ENCODE peak calls at places on chromosomes 2 and 18, in nine cellular contexts. U, B, I, E, O, A, V, P and Q are unnamed samples.

GRCh38 chr2:64659252-64659651 is 5.5 kb upstream of the SERTAD2 start:
- DNase-seq in U (no peak), B (no peak), I (no peak), E (peak), O (no peak), A (no peak), V (no peak), P (no peak), Q (no peak)

GRCh38 chr2:17594533-17595391 is 54.3 kb downstream of the VSNL1 start:
- DNase-seq in U (no peak), B (no peak), I (no peak), E (no peak), O (no peak), A (no peak), V (no peak), P (no peak), Q (no peak)

GRCh38 chr2:72330673-72331072 is 183.0 kb upstream of the CYP26B1 start:
- DNase-seq in U (no peak), B (no peak), I (no peak), E (no peak), O (no peak), A (no peak), V (no peak), P (no peak), Q (no peak)

GRCh38 chr2:215973111-215973792 is 40.1 kb downstream of the MREG start:
- DNase-seq in U (no peak), B (no peak), I (no peak), E (no peak), O (no peak), A (no peak), V (no peak), P (no peak), Q (no peak)

GRCh38 chr2:36461039-36461681 is 105.6 kb downstream of the CRIM1 start:
- DNase-seq in U (no peak), B (no peak), I (no peak), E (peak), O (no peak), A (no peak), V (peak), P (peak), Q (no peak)

GRCh38 chr18:13124411-13124810 is 94.1 kb upstream of the LDLRAD4 start:
- DNase-seq in U (no peak), B (no peak), I (no peak), E (no peak), O (no peak), A (no peak), V (no peak), P (no peak), Q (no peak)

GRCh38 chr2:67255933-67256615 is 141.1 kb upstream of the ETAA1 start:
- DNase-seq in U (no peak), B (no peak), I (no peak), E (no peak), O (no peak), A (no peak), V (no peak), P (peak), Q (no peak)

GRCh38 chr2:64454316-64455030 is 511 bp downstream of the LGALSL start:
- DNase-seq in U (peak), B (no peak), I (peak), E (peak), O (peak), A (peak), V (peak), P (no peak), Q (peak)

GRCh38 chr18:53115876-53116585 is 776.0 kb downstream of the DCC start:
- DNase-seq in U (no peak), B (no peak), I (no peak), E (no peak), O (no peak), A (no peak), V (no peak), P (no peak), Q (no peak)

GRCh38 chr18:21991081-21991534 is 178.3 kb upstream of the GATA6 start:
- DNase-seq in U (peak), B (no peak), I (peak), E (no peak), O (no peak), A (no peak), V (peak), P (no peak), Q (no peak)

GRCh38 chr18:24802439-24802838 is 342.0 kb downstream of the HRH4 start:
- DNase-seq in U (no peak), B (no peak), I (no peak), E (no peak), O (no peak), A (no peak), V (no peak), P (no peak), Q (no peak)

GRCh38 chr2:138814123-138814883 is 34.1 kb upstream of the NXPH2 start:
- DNase-seq in U (peak), B (no peak), I (peak), E (no peak), O (no peak), A (no peak), V (peak), P (no peak), Q (no peak)

GRCh38 chr18:63553117-63553516 is 10.9 kb downstream of the SERPINB12 start:
- DNase-seq in U (no peak), B (no peak), I (no peak), E (peak), O (no peak), A (no peak), V (no peak), P (peak), Q (no peak)

GRCh38 chr2:174546519-174547506 is 50.8 kb downstream of the WIPF1 start:
- DNase-seq in U (peak), B (no peak), I (peak), E (peak), O (no peak), A (no peak), V (peak), P (peak), Q (peak)

GRCh38 chr2:181231886-181232644 is 225.1 kb upstream of the ITGA4 start:
- DNase-seq in U (no peak), B (no peak), I (no peak), E (no peak), O (no peak), A (no peak), V (no peak), P (peak), Q (no peak)

GRCh38 chr18:76376668-76377358 is 118.2 kb downstream of the ZNF516 start:
- DNase-seq in U (no peak), B (peak), I (no peak), E (no peak), O (no peak), A (no peak), V (no peak), P (no peak), Q (no peak)

GRCh38 chr2:181174880-181175590 is 194.6 kb downstream of the UBE2E3 start:
- DNase-seq in U (no peak), B (no peak), I (no peak), E (no peak), O (no peak), A (no peak), V (no peak), P (peak), Q (peak)

GRCh38 chr2:148817210-148817708 is 57.8 kb upstream of the KIF5C start:
- DNase-seq in U (peak), B (no peak), I (no peak), E (peak), O (no peak), A (no peak), V (peak), P (no peak), Q (no peak)

GRCh38 chr2:173023718-173024117 is 51.9 kb upstream of the MAP3K20 start:
- DNase-seq in U (no peak), B (no peak), I (no peak), E (no peak), O (no peak), A (no peak), V (no peak), P (no peak), Q (no peak)

GRCh38 chr2:33577660-33578059 is 21.4 kb downstream of the FAM98A start:
- DNase-seq in U (no peak), B (no peak), I (no peak), E (no peak), O (no peak), A (no peak), V (no peak), P (no peak), Q (no peak)

GRCh38 chr18:32213693-32214092 is 23.9 kb downstream of the MEP1B start:
- DNase-seq in U (no peak), B (no peak), I (no peak), E (no peak), O (no peak), A (no peak), V (no peak), P (no peak), Q (no peak)

GRCh38 chr18:46877329-46877987 is 39.8 kb downstream of the PIAS2 start:
- DNase-seq in U (peak), B (no peak), I (no peak), E (no peak), O (no peak), A (no peak), V (peak), P (no peak), Q (no peak)

GRCh38 chr2:192345287-192345686 is 150.6 kb upstream of the TMEFF2 start:
- DNase-seq in U (no peak), B (no peak), I (no peak), E (no peak), O (no peak), A (no peak), V (no peak), P (no peak), Q (no peak)

GRCh38 chr18:34600118-34600517 is 110.0 kb upstream of the DTNA start:
- DNase-seq in U (no peak), B (no peak), I (no peak), E (no peak), O (no peak), A (no peak), V (no peak), P (no peak), Q (no peak)

GRCh38 chr2:14941151-14941631 is 308.7 kb downstream of the LRATD1 start:
- DNase-seq in U (no peak), B (no peak), I (no peak), E (no peak), O (no peak), A (no peak), V (no peak), P (no peak), Q (no peak)

GRCh38 chr2:219521066-219521880 is 7.0 kb downstream of the ASIC4 start:
- DNase-seq in U (peak), B (no peak), I (peak), E (no peak), O (no peak), A (no peak), V (peak), P (no peak), Q (no peak)
- TF ChIP-seq CTCF in U (peak), B (no peak), I (peak), E (peak), O (peak), A (peak), V (peak), P (peak), Q (peak)

GRCh38 chr2:11412449-11412810 is 53.5 kb downstream of the E2F6 start:
- DNase-seq in U (no peak), B (no peak), I (no peak), E (no peak), O (no peak), A (no peak), V (no peak), P (no peak), Q (no peak)
- TF ChIP-seq CTCF in U (no peak), B (no peak), I (no peak), E (no peak), O (no peak), A (no peak), V (no peak), P (no peak), Q (no peak)

DNA sequence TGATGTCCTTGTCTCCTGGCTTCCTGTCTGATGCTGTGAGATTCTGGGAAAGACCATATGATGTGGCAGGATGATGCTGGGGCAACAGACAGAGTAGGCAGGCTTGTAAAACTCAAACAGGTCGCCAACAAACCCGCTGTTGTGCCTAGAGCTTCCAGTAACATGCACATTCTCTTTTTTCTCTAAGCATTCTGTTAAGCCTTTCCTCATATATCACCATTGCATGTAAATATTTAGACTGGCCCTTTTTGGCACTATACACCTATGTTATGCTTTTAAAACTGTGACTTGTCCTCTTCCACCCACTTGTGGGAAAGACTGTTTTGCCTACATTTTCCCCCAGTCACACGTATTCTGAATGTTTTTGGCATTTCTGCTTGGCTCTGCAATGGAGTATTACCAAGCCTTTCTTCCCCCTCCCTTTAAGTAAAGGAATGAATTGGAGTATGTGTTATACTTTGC is 250.4 kb upstream of the TANK start:
- DNase-seq in U (no peak), B (no peak), I (no peak), E (no peak), O (no peak), A (no peak), V (no peak), P (no peak), Q (no peak)
- TF ChIP-seq CTCF in U (no peak), B (no peak), I (no peak), E (no peak), O (no peak), A (no peak), V (no peak), P (no peak), Q (no peak)

DNA sequence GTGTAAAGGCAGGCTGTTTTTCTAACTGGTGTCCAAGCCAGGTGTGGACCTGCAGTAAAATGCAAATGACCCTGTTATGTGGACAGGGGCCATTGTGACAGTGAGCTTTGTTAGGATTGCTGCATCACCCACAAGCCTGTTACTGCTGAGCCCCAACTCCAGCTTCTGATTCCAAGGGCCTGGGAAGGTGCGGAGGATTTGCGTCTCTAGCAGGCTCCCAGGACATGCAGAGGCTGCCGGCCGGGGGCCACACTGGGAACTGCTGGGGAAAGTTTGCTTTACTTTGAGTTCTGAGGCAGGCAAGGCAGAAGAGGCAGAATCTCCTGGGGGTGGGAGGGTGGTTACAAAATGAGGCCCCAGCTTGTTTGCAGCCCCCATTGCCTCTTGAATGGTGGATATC is 164.1 kb downstream of the GLI2 start:
- DNase-seq in U (peak), B (no peak), I (peak), E (no peak), O (no peak), A (no peak), V (peak), P (no peak), Q (no peak)
- TF ChIP-seq CTCF in U (peak), B (no peak), I (no peak), E (no peak), O (no peak), A (no peak), V (peak), P (peak), Q (no peak)